ENCODE peak calls at places on chromosomes 7 and 10, in eight cellular contexts. One of them, this sample, is unnamed.

GRCh38 chr10:88831709-88832108 is 19.9 kb downstream of the ANKRD22 start:
- DNase-seq in AG08395: no peak
- DNase-seq in HT1080: no peak
- DNase-seq in A549: no peak
- DNase-seq in activated T-helper 1 cell treated with anti-CD3 and anti-CD28 coated beads, Interleukin-2, amount 50 U/mL, for 16 hours: peak; percentile 1
- DNase-seq in adipocyte: no peak
- DNase-seq in effector memory CD8-positive, alpha-beta T cell: peak; percentile 46
- DNase-seq in COR-L47: no peak
- DNase-seq in this sample: no peak

GRCh38 chr10:44619975-44620374 is 235.1 kb upstream of the CXCL12 start:
- DNase-seq in AG08395: no peak
- DNase-seq in HT1080: no peak
- DNase-seq in A549: no peak
- DNase-seq in activated T-helper 1 cell treated with anti-CD3 and anti-CD28 coated beads, Interleukin-2, amount 50 U/mL, for 16 hours: no peak
- DNase-seq in adipocyte: peak; percentile 28
- DNase-seq in effector memory CD8-positive, alpha-beta T cell: no peak
- DNase-seq in COR-L47: no peak
- DNase-seq in this sample: no peak

GRCh38 chr7:70805360-70805759 is 326.6 kb upstream of the GALNT17 start:
- DNase-seq in AG08395: no peak
- DNase-seq in HT1080: no peak
- DNase-seq in A549: no peak
- DNase-seq in activated T-helper 1 cell treated with anti-CD3 and anti-CD28 coated beads, Interleukin-2, amount 50 U/mL, for 16 hours: no peak
- DNase-seq in adipocyte: no peak
- DNase-seq in effector memory CD8-positive, alpha-beta T cell: no peak
- DNase-seq in COR-L47: no peak
- DNase-seq in this sample: no peak

GRCh38 chr10:25294032-25294926 is 119.5 kb downstream of the GPR158 start:
- DNase-seq in AG08395: peak; percentile 2
- DNase-seq in HT1080: peak; percentile 84
- DNase-seq in A549: peak; percentile 53
- DNase-seq in activated T-helper 1 cell treated with anti-CD3 and anti-CD28 coated beads, Interleukin-2, amount 50 U/mL, for 16 hours: no peak
- DNase-seq in adipocyte: peak; percentile 0
- DNase-seq in effector memory CD8-positive, alpha-beta T cell: no peak
- DNase-seq in COR-L47: no peak
- DNase-seq in this sample: peak; percentile 33

GRCh38 chr10:48209246-48209645 is 65.2 kb downstream of the FRMPD2 start:
- DNase-seq in AG08395: no peak
- DNase-seq in HT1080: no peak
- DNase-seq in A549: no peak
- DNase-seq in activated T-helper 1 cell treated with anti-CD3 and anti-CD28 coated beads, Interleukin-2, amount 50 U/mL, for 16 hours: no peak
- DNase-seq in adipocyte: no peak
- DNase-seq in effector memory CD8-positive, alpha-beta T cell: no peak
- DNase-seq in COR-L47: no peak
- DNase-seq in this sample: no peak

GRCh38 chr7:82442492-82443043 is 1.0 kb downstream of the CACNA2D1 start:
- DNase-seq in AG08395: no peak
- DNase-seq in HT1080: no peak
- DNase-seq in A549: peak; percentile 38
- DNase-seq in activated T-helper 1 cell treated with anti-CD3 and anti-CD28 coated beads, Interleukin-2, amount 50 U/mL, for 16 hours: no peak
- DNase-seq in adipocyte: peak; percentile 59
- DNase-seq in effector memory CD8-positive, alpha-beta T cell: no peak
- DNase-seq in COR-L47: peak; percentile 36
- DNase-seq in this sample: no peak

GRCh38 chr10:132232553-132232949 is 45.8 kb downstream of the DPYSL4 start:
- DNase-seq in AG08395: no peak
- DNase-seq in HT1080: no peak
- DNase-seq in A549: no peak
- DNase-seq in activated T-helper 1 cell treated with anti-CD3 and anti-CD28 coated beads, Interleukin-2, amount 50 U/mL, for 16 hours: no peak
- DNase-seq in adipocyte: no peak
- DNase-seq in effector memory CD8-positive, alpha-beta T cell: no peak
- DNase-seq in COR-L47: no peak
- DNase-seq in this sample: peak; percentile 36

GRCh38 chr10:73858013-73858708 is 16.2 kb downstream of the CAMK2G start:
- DNase-seq in AG08395: no peak
- DNase-seq in HT1080: no peak
- DNase-seq in A549: no peak
- DNase-seq in activated T-helper 1 cell treated with anti-CD3 and anti-CD28 coated beads, Interleukin-2, amount 50 U/mL, for 16 hours: no peak
- DNase-seq in adipocyte: no peak
- DNase-seq in effector memory CD8-positive, alpha-beta T cell: no peak
- DNase-seq in COR-L47: no peak
- DNase-seq in this sample: no peak

GRCh38 chr10:133179651-133180050 is 19.6 kb downstream of the KNDC1 start:
- DNase-seq in AG08395: no peak
- DNase-seq in HT1080: no peak
- DNase-seq in A549: no peak
- DNase-seq in activated T-helper 1 cell treated with anti-CD3 and anti-CD28 coated beads, Interleukin-2, amount 50 U/mL, for 16 hours: no peak
- DNase-seq in adipocyte: no peak
- DNase-seq in effector memory CD8-positive, alpha-beta T cell: no peak
- DNase-seq in COR-L47: no peak
- DNase-seq in this sample: no peak

GRCh38 chr10:45181483-45181882 is 133.9 kb downstream of the OR13A1 start:
- DNase-seq in AG08395: peak; percentile 27
- DNase-seq in HT1080: no peak
- DNase-seq in A549: no peak
- DNase-seq in activated T-helper 1 cell treated with anti-CD3 and anti-CD28 coated beads, Interleukin-2, amount 50 U/mL, for 16 hours: no peak
- DNase-seq in adipocyte: no peak
- DNase-seq in effector memory CD8-positive, alpha-beta T cell: no peak
- DNase-seq in COR-L47: no peak
- DNase-seq in this sample: peak; percentile 51

GRCh38 chr10:36097696-36098095 is 455.6 kb upstream of the FZD8 start:
- DNase-seq in AG08395: no peak
- DNase-seq in HT1080: no peak
- DNase-seq in A549: no peak
- DNase-seq in activated T-helper 1 cell treated with anti-CD3 and anti-CD28 coated beads, Interleukin-2, amount 50 U/mL, for 16 hours: no peak
- DNase-seq in adipocyte: no peak
- DNase-seq in effector memory CD8-positive, alpha-beta T cell: no peak
- DNase-seq in COR-L47: no peak
- DNase-seq in this sample: no peak

GRCh38 chr7:2709553-2710165 is 21.7 kb downstream of the AMZ1 start:
- DNase-seq in AG08395: peak; percentile 67
- DNase-seq in HT1080: no peak
- DNase-seq in A549: peak; percentile 73
- DNase-seq in activated T-helper 1 cell treated with anti-CD3 and anti-CD28 coated beads, Interleukin-2, amount 50 U/mL, for 16 hours: peak; percentile 65
- DNase-seq in adipocyte: peak; percentile 51
- DNase-seq in effector memory CD8-positive, alpha-beta T cell: peak; percentile 79
- DNase-seq in COR-L47: peak; percentile 23
- DNase-seq in this sample: peak; percentile 93

GRCh38 chr10:94213980-94214379 is 148.8 kb downstream of the NOC3L start:
- DNase-seq in AG08395: no peak
- DNase-seq in HT1080: no peak
- DNase-seq in A549: no peak
- DNase-seq in activated T-helper 1 cell treated with anti-CD3 and anti-CD28 coated beads, Interleukin-2, amount 50 U/mL, for 16 hours: no peak
- DNase-seq in adipocyte: no peak
- DNase-seq in effector memory CD8-positive, alpha-beta T cell: no peak
- DNase-seq in COR-L47: no peak
- DNase-seq in this sample: no peak

GRCh38 chr10:50577681-50578350 is 45.9 kb downstream of the SGMS1 start:
- DNase-seq in AG08395: peak; percentile 10
- DNase-seq in HT1080: peak; percentile 64
- DNase-seq in A549: no peak
- DNase-seq in activated T-helper 1 cell treated with anti-CD3 and anti-CD28 coated beads, Interleukin-2, amount 50 U/mL, for 16 hours: no peak
- DNase-seq in adipocyte: peak; percentile 26
- DNase-seq in effector memory CD8-positive, alpha-beta T cell: no peak
- DNase-seq in COR-L47: no peak
- DNase-seq in this sample: peak; percentile 70

GRCh38 chr10:123560301-123561144 is 105.6 kb upstream of the GPR26 start:
- DNase-seq in AG08395: no peak
- DNase-seq in HT1080: no peak
- DNase-seq in A549: no peak
- DNase-seq in activated T-helper 1 cell treated with anti-CD3 and anti-CD28 coated beads, Interleukin-2, amount 50 U/mL, for 16 hours: no peak
- DNase-seq in adipocyte: no peak
- DNase-seq in effector memory CD8-positive, alpha-beta T cell: no peak
- DNase-seq in COR-L47: no peak
- DNase-seq in this sample: no peak

GRCh38 chr10:24519950-24520349 is 203.7 kb downstream of the ARHGAP21 start:
- DNase-seq in AG08395: no peak
- DNase-seq in HT1080: no peak
- DNase-seq in A549: no peak
- DNase-seq in activated T-helper 1 cell treated with anti-CD3 and anti-CD28 coated beads, Interleukin-2, amount 50 U/mL, for 16 hours: no peak
- DNase-seq in adipocyte: no peak
- DNase-seq in effector memory CD8-positive, alpha-beta T cell: no peak
- DNase-seq in COR-L47: no peak
- DNase-seq in this sample: no peak

GRCh38 chr7:76296743-76297740 is 5.4 kb upstream of the HSPB1 start:
- DNase-seq in AG08395: peak; percentile 65
- DNase-seq in HT1080: peak; percentile 32
- DNase-seq in A549: peak; percentile 69
- DNase-seq in activated T-helper 1 cell treated with anti-CD3 and anti-CD28 coated beads, Interleukin-2, amount 50 U/mL, for 16 hours: no peak
- DNase-seq in adipocyte: peak; percentile 92
- DNase-seq in effector memory CD8-positive, alpha-beta T cell: no peak
- DNase-seq in COR-L47: no peak
- DNase-seq in this sample: peak; percentile 69

GRCh38 chr7:962401-963081 is 8.1 kb upstream of the ADAP1 start:
- DNase-seq in AG08395: no peak
- DNase-seq in HT1080: no peak
- DNase-seq in A549: no peak
- DNase-seq in activated T-helper 1 cell treated with anti-CD3 and anti-CD28 coated beads, Interleukin-2, amount 50 U/mL, for 16 hours: no peak
- DNase-seq in adipocyte: no peak
- DNase-seq in effector memory CD8-positive, alpha-beta T cell: no peak
- DNase-seq in COR-L47: no peak
- DNase-seq in this sample: no peak

GRCh38 chr10:17290226-17290625 is 62.2 kb downstream of the VIM start:
- DNase-seq in AG08395: no peak
- DNase-seq in HT1080: peak; percentile 28
- DNase-seq in A549: peak; percentile 13
- DNase-seq in activated T-helper 1 cell treated with anti-CD3 and anti-CD28 coated beads, Interleukin-2, amount 50 U/mL, for 16 hours: no peak
- DNase-seq in adipocyte: peak; percentile 8
- DNase-seq in effector memory CD8-positive, alpha-beta T cell: no peak
- DNase-seq in COR-L47: peak; percentile 0
- DNase-seq in this sample: peak; percentile 31

GRCh38 chr7:91683823-91684222 is 196.7 kb downstream of the MTERF1 start:
- DNase-seq in AG08395: no peak
- DNase-seq in HT1080: peak; percentile 16
- DNase-seq in A549: no peak
- DNase-seq in activated T-helper 1 cell treated with anti-CD3 and anti-CD28 coated beads, Interleukin-2, amount 50 U/mL, for 16 hours: no peak
- DNase-seq in adipocyte: peak; percentile 58
- DNase-seq in effector memory CD8-positive, alpha-beta T cell: no peak
- DNase-seq in COR-L47: no peak
- DNase-seq in this sample: no peak

GRCh38 chr7:75804004-75804403 is 9.6 kb downstream of the CCL24 start:
- DNase-seq in AG08395: no peak
- DNase-seq in HT1080: no peak
- DNase-seq in A549: no peak
- DNase-seq in activated T-helper 1 cell treated with anti-CD3 and anti-CD28 coated beads, Interleukin-2, amount 50 U/mL, for 16 hours: no peak
- DNase-seq in adipocyte: no peak
- DNase-seq in effector memory CD8-positive, alpha-beta T cell: no peak
- DNase-seq in COR-L47: no peak
- DNase-seq in this sample: no peak

GRCh38 chr7:74199551-74200355 is 10.1 kb upstream of the LAT2 start:
- DNase-seq in AG08395: no peak
- DNase-seq in HT1080: peak; percentile 81
- DNase-seq in A549: no peak
- DNase-seq in activated T-helper 1 cell treated with anti-CD3 and anti-CD28 coated beads, Interleukin-2, amount 50 U/mL, for 16 hours: no peak
- DNase-seq in adipocyte: no peak
- DNase-seq in effector memory CD8-positive, alpha-beta T cell: no peak
- DNase-seq in COR-L47: no peak
- DNase-seq in this sample: peak; percentile 62

GRCh38 chr7:101164071-101164840 is 1.1 kb downstream of the VGF start:
- DNase-seq in AG08395: peak; percentile 55
- DNase-seq in HT1080: peak; percentile 63
- DNase-seq in A549: peak; percentile 63
- DNase-seq in activated T-helper 1 cell treated with anti-CD3 and anti-CD28 coated beads, Interleukin-2, amount 50 U/mL, for 16 hours: no peak
- DNase-seq in adipocyte: peak; percentile 83
- DNase-seq in effector memory CD8-positive, alpha-beta T cell: no peak
- DNase-seq in COR-L47: peak; percentile 41
- DNase-seq in this sample: peak; percentile 75

GRCh38 chr7:52507546-52507945 is 527.9 kb upstream of the POM121L12 start:
- DNase-seq in AG08395: no peak
- DNase-seq in HT1080: no peak
- DNase-seq in A549: no peak
- DNase-seq in activated T-helper 1 cell treated with anti-CD3 and anti-CD28 coated beads, Interleukin-2, amount 50 U/mL, for 16 hours: no peak
- DNase-seq in adipocyte: no peak
- DNase-seq in effector memory CD8-positive, alpha-beta T cell: no peak
- DNase-seq in COR-L47: no peak
- DNase-seq in this sample: no peak

GRCh38 chr7:51344406-51344805 is 27.8 kb upstream of the COBL start:
- DNase-seq in AG08395: no peak
- DNase-seq in HT1080: no peak
- DNase-seq in A549: no peak
- DNase-seq in activated T-helper 1 cell treated with anti-CD3 and anti-CD28 coated beads, Interleukin-2, amount 50 U/mL, for 16 hours: no peak
- DNase-seq in adipocyte: no peak
- DNase-seq in effector memory CD8-positive, alpha-beta T cell: no peak
- DNase-seq in COR-L47: no peak
- DNase-seq in this sample: peak; percentile 80

GRCh38 chr7:140230862-140231778 is 54.3 kb upstream of the KDM7A start:
- DNase-seq in AG08395: peak; percentile 37
- DNase-seq in HT1080: no peak
- DNase-seq in A549: peak; percentile 44
- DNase-seq in activated T-helper 1 cell treated with anti-CD3 and anti-CD28 coated beads, Interleukin-2, amount 50 U/mL, for 16 hours: peak; percentile 32
- DNase-seq in adipocyte: peak; percentile 67
- DNase-seq in effector memory CD8-positive, alpha-beta T cell: no peak
- DNase-seq in COR-L47: peak; percentile 53
- DNase-seq in this sample: peak; percentile 23

GRCh38 chr7:95095259-95096122 is 188.1 kb downstream of the PPP1R9A start:
- DNase-seq in AG08395: no peak
- DNase-seq in HT1080: no peak
- DNase-seq in A549: no peak
- DNase-seq in activated T-helper 1 cell treated with anti-CD3 and anti-CD28 coated beads, Interleukin-2, amount 50 U/mL, for 16 hours: no peak
- DNase-seq in adipocyte: peak; percentile 1
- DNase-seq in effector memory CD8-positive, alpha-beta T cell: no peak
- DNase-seq in COR-L47: no peak
- DNase-seq in this sample: no peak

GRCh38 chr10:72375585-72375984 is 20.9 kb upstream of the DNAJB12 start:
- DNase-seq in AG08395: no peak
- DNase-seq in HT1080: peak; percentile 32
- DNase-seq in A549: peak; percentile 40
- DNase-seq in activated T-helper 1 cell treated with anti-CD3 and anti-CD28 coated beads, Interleukin-2, amount 50 U/mL, for 16 hours: no peak
- DNase-seq in adipocyte: no peak
- DNase-seq in effector memory CD8-positive, alpha-beta T cell: no peak
- DNase-seq in COR-L47: no peak
- DNase-seq in this sample: no peak

GRCh38 chr10:110425684-110426293 is 71.9 kb upstream of the DUSP5 start:
- DNase-seq in AG08395: peak; percentile 91
- DNase-seq in HT1080: peak; percentile 95
- DNase-seq in A549: peak; percentile 97
- DNase-seq in activated T-helper 1 cell treated with anti-CD3 and anti-CD28 coated beads, Interleukin-2, amount 50 U/mL, for 16 hours: peak; percentile 27
- DNase-seq in adipocyte: peak; percentile 91
- DNase-seq in effector memory CD8-positive, alpha-beta T cell: no peak
- DNase-seq in COR-L47: no peak
- DNase-seq in this sample: no peak

GRCh38 chr7:50653116-50653854 is 88.1 kb upstream of the DDC start:
- DNase-seq in AG08395: peak; percentile 74
- DNase-seq in HT1080: no peak
- DNase-seq in A549: no peak
- DNase-seq in activated T-helper 1 cell treated with anti-CD3 and anti-CD28 coated beads, Interleukin-2, amount 50 U/mL, for 16 hours: no peak
- DNase-seq in adipocyte: peak; percentile 86
- DNase-seq in effector memory CD8-positive, alpha-beta T cell: no peak
- DNase-seq in COR-L47: no peak
- DNase-seq in this sample: no peak